ENCODE peak calls at places on chromosomes 5 and 9, in eight cellular contexts. O, E, Y, X, H, B, K and S are unnamed samples.

GRCh38 chr5:136133416-136134383 is 1.1 kb downstream of the SMAD5 start:
- DNase-seq in O (peak; percentile 20), E (no peak), Y (peak; percentile 37), X (peak; percentile 43), H (peak; percentile 14), B (peak; percentile 64), K (peak; percentile 19), S (peak; percentile 42)

GRCh38 chr5:73370620-73371583 is 77.7 kb downstream of the FOXD1 start:
- DNase-seq in O (no peak), E (no peak), Y (no peak), X (no peak), H (no peak), B (peak; percentile 93), K (peak; percentile 90), S (no peak)

GRCh38 chr9:133818444-133818843 is 80.3 kb upstream of the SARDH start:
- DNase-seq in O (no peak), E (no peak), Y (no peak), X (no peak), H (no peak), B (peak; percentile 30), K (no peak), S (no peak)

GRCh38 chr9:124835026-124835501 is 18.2 kb upstream of the WDR38 start:
- DNase-seq in O (peak; percentile 88), E (no peak), Y (no peak), X (peak; percentile 92), H (no peak), B (peak; percentile 89), K (peak; percentile 9), S (peak; percentile 38)

GRCh38 chr9:127942152-127943010 is 4.7 kb upstream of the DPM2 start:
- DNase-seq in O (peak; percentile 25), E (no peak), Y (peak; percentile 95), X (peak; percentile 40), H (peak; percentile 56), B (peak; percentile 71), K (no peak), S (peak; percentile 75)

GRCh38 chr5:180067986-180068385 is 3.6 kb downstream of the RNF130 start:
- DNase-seq in O (no peak), E (no peak), Y (no peak), X (no peak), H (no peak), B (no peak), K (no peak), S (no peak)

GRCh38 chr5:168656633-168657032 is 77.5 kb upstream of the PANK3 start:
- DNase-seq in O (peak; percentile 29), E (no peak), Y (no peak), X (no peak), H (no peak), B (no peak), K (no peak), S (no peak)

GRCh38 chr5:180806351-180807011 is 3.9 kb upstream of the MGAT1 start:
- DNase-seq in O (no peak), E (no peak), Y (no peak), X (no peak), H (no peak), B (no peak), K (no peak), S (no peak)

GRCh38 chr5:168219515-168220410 is 71.7 kb upstream of the WWC1 start:
- DNase-seq in O (peak; percentile 43), E (no peak), Y (peak; percentile 68), X (peak; percentile 67), H (peak; percentile 35), B (peak; percentile 67), K (peak; percentile 7), S (peak; percentile 81)

GRCh38 chr5:103224894-103225246 is 33.7 kb upstream of the MACIR start:
- DNase-seq in O (no peak), E (no peak), Y (no peak), X (no peak), H (no peak), B (no peak), K (no peak), S (no peak)

GRCh38 chr9:36892279-36892678 is 141.8 kb downstream of the PAX5 start:
- DNase-seq in O (no peak), E (no peak), Y (no peak), X (no peak), H (no peak), B (no peak), K (no peak), S (no peak)